ENCODE peak calls at places on chromosomes 5 and 9, in ten cellular contexts. L, X, P, O, A, Y, B, N, K and I are unnamed samples.

GRCh38 chr9:75378036-75378435 is 289.7 kb downstream of the OSTF1 start:
- DNase-seq in O (no peak), N (peak), B (no peak), Y (no peak), X (peak), P (no peak), A (no peak), K (no peak), L (no peak), I (no peak)

GRCh38 chr9:96418920-96419690 is 935 bp upstream of the ZNF367 start:
- DNase-seq in O (peak), L (peak), Y (peak), X (peak), A (peak), N (peak), B (no peak), K (peak), P (peak), I (peak)

GRCh38 chr5:39151731-39152130 is 67.6 kb downstream of the FYB1 start:
- DNase-seq in N (no peak), K (no peak), P (peak), O (no peak), L (no peak), B (no peak), Y (no peak), A (no peak), X (no peak), I (peak)

GRCh38 chr9:94082553-94082952 is 1.7 kb upstream of the PTPDC1 start:
- DNase-seq in P (no peak), A (no peak), Y (no peak), B (no peak), L (no peak), O (no peak), N (no peak), X (no peak), K (no peak), I (no peak)

GRCh38 chr5:96410013-96410412 is 23.0 kb downstream of the PCSK1 start:
- DNase-seq in A (no peak), P (no peak), L (no peak), Y (no peak), O (no peak), N (no peak), X (no peak), K (no peak), B (no peak), I (no peak)

GRCh38 chr9:9557804-9558334 is 1054.9 kb downstream of the PTPRD start:
- DNase-seq in L (no peak), N (no peak), O (no peak), B (no peak), A (no peak), K (no peak), X (no peak), Y (no peak), P (no peak), I (no peak)

GRCh38 chr5:74094096-74094778 is 468.2 kb downstream of the ARHGEF28 start:
- DNase-seq in O (no peak), L (no peak), B (no peak), N (no peak), X (peak), K (no peak), Y (peak), A (no peak), P (no peak), I (no peak)

GRCh38 chr5:140342287-140342686 is 4.1 kb downstream of the HBEGF start:
- DNase-seq in L (no peak), O (no peak), A (peak), Y (no peak), P (peak), X (peak), K (peak), N (peak), B (no peak), I (peak)

GRCh38 chr9:80231847-80232246 is 660.1 kb downstream of the TLE4 start:
- DNase-seq in N (peak), Y (no peak), P (peak), L (no peak), B (no peak), A (no peak), O (no peak), K (no peak), X (no peak), I (no peak)

GRCh38 chr9:114155967-114156294 is 594 bp downstream of the COL27A1 start:
- DNase-seq in X (no peak), O (no peak), Y (no peak), L (no peak), N (no peak), A (no peak), B (no peak), P (no peak), K (no peak), I (no peak)

GRCh38 chr9:95008151-95008771 is 281.8 kb downstream of the AOPEP start:
- DNase-seq in K (no peak), A (no peak), N (no peak), X (no peak), Y (no peak), O (no peak), L (no peak), P (no peak), B (no peak), I (no peak)

GRCh38 chr5:67146574-67146973 is 50.0 kb downstream of the CD180 start:
- DNase-seq in A (no peak), L (no peak), N (no peak), K (no peak), P (no peak), B (no peak), Y (no peak), O (no peak), X (no peak), I (no peak)

GRCh38 chr5:17056056-17056690 is 120.1 kb upstream of the MYO10 start:
- DNase-seq in L (no peak), X (no peak), A (no peak), B (no peak), O (no peak), K (no peak), Y (peak), N (no peak), P (no peak), I (no peak)